ENCODE peak calls at places on chromosomes 6 and 20, in eight cellular contexts. R is neural progenitor cell, O is heart right ventricle, T is stomach, N is AG04450, C is left lung, D is fibroblast of lung, K is IMR-90. B is an unnamed sample.

GRCh38 chr6:112396221-112396620 is 49.1 kb downstream of the RFPL4B start:
- DNase-seq in C (no peak), K (peak; percentile 4), D (no peak), N (no peak), T (no peak), O (no peak), R (no peak), B (peak; percentile 10)

GRCh38 chr20:53737404-53738038 is 143.9 kb upstream of the ZNF217 start:
- DNase-seq in T (no peak), D (peak; percentile 51), C (no peak), R (no peak), N (no peak), K (no peak), O (no peak), B (peak; percentile 13)

GRCh38 chr6:32154514-32155161 is 697 bp downstream of the PPT2 start:
- DNase-seq in T (peak; percentile 81), O (peak; percentile 66), D (peak; percentile 60), K (peak; percentile 71), R (peak; percentile 84), C (peak; percentile 83), N (no peak), B (peak; percentile 68)

GRCh38 chr6:14272111-14273085 is 154.8 kb downstream of the CD83 start:
- DNase-seq in O (no peak), D (peak; percentile 89), R (no peak), T (no peak), N (no peak), C (no peak), K (peak; percentile 42), B (no peak)

GRCh38 chr6:14917101-14917500 is 328.8 kb upstream of the JARID2 start:
- DNase-seq in N (peak; percentile 11), T (no peak), K (peak; percentile 78), D (peak; percentile 71), O (no peak), C (no peak), R (no peak), B (no peak)

GRCh38 chr6:109183109-109183508 is 87.8 kb downstream of the CEP57L1 start:
- DNase-seq in O (no peak), D (no peak), T (no peak), N (no peak), R (no peak), C (no peak), K (no peak), B (no peak)

GRCh38 chr6:14664616-14665315 is 547.2 kb downstream of the CD83 start:
- DNase-seq in R (no peak), C (no peak), T (no peak), D (no peak), O (no peak), N (no peak), K (no peak), B (no peak)

GRCh38 chr6:107870379-107870778 is 46.3 kb upstream of the SCML4 start:
- DNase-seq in D (peak; percentile 35), N (no peak), T (no peak), O (no peak), R (no peak), K (peak; percentile 80), C (no peak), B (no peak)

GRCh38 chr20:62134735-62135231 is 8.4 kb downstream of the PSMA7 start:
- DNase-seq in D (no peak), N (no peak), O (no peak), C (peak; percentile 69), R (no peak), K (peak; percentile 35), T (peak; percentile 50), B (peak; percentile 28)

DNA sequence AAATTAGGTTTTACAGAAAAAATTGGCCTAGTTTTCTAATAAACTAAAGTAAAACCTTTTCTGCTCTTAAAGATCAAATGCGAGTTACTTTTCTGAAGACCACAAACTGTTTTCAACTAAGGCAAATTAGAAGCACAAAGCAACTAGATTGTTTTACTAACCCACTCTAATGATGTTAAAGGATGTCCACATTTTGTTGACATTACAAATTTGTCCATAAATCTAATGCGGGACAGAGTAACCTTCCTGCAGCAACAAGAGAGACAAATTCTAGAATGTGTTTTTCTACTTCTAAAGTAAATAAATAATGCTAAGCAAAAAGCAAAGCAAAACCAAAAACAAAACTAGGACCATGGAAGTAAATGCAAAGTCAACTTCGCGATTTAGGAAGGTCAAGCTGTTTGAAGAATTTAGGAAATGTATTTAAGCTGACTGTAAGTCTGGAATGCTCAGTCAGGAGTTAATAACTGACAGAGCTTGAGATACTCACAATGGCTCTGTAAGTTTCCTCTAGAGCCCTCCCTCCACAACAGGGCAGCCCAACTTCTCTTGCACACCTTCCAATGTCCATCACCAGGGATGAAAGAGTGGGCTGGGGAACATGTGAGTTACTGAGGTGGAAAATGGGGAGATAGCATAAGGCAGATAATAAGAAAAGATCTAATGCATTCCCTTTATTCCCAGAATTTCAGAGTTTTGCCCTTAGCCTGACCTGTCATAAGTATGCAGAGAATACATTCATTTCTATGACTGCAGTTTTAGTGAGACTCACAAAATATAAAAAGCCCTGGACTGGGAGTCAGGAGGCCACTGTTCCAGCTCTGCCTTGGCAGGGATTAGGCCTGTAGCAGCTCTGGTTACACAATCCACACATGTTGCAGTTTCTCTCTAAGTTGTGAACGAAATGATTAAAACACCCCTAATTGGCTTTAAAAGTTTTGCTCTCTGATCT is 158.8 kb downstream of the FOXA2 start:
- DNase-seq in C (no peak), D (no peak), N (no peak), K (no peak), T (no peak), R (no peak), O (no peak), B (no peak)
- H3K27me3 ChIP-seq in C (no peaks in the 10 kb centered on the region), D (no peaks in the 10 kb centered on the region), N (no peaks in the 10 kb centered on the region), K (no peaks in the 10 kb centered on the region), T (no peaks in the 10 kb centered on the region), R (peaks cover 100% of the 10 kb centered on the region), O (peaks cover 18% of the 10 kb centered on the region), B (no peaks in the 10 kb centered on the region)

GRCh38 chr6:27553123-27553904 is 80.4 kb upstream of the ZNF184 start:
- DNase-seq in C (no peak), K (peak; percentile 57), O (no peak), T (no peak), R (peak; percentile 68), N (no peak), D (peak; percentile 55), B (peak; percentile 7)

GRCh38 chr6:27547157-27548075 is 74.5 kb upstream of the ZNF184 start:
- DNase-seq in C (no peak), D (peak; percentile 62), N (peak; percentile 20), O (no peak), R (peak; percentile 78), K (peak; percentile 68), T (no peak), B (peak; percentile 55)

GRCh38 chr6:27551607-27552006 is 78.7 kb upstream of the ZNF184 start:
- DNase-seq in R (no peak), O (no peak), C (no peak), K (no peak), T (no peak), D (no peak), N (no peak), B (no peak)

GRCh38 chr6:27546522-27546921 is 73.6 kb upstream of the ZNF184 start:
- DNase-seq in N (no peak), D (no peak), O (no peak), R (no peak), C (no peak), T (no peak), K (no peak), B (no peak)

GRCh38 chr6:27550692-27551091 is 77.8 kb upstream of the ZNF184 start:
- DNase-seq in N (no peak), C (no peak), K (no peak), O (no peak), T (no peak), R (no peak), D (no peak), B (no peak)
- H3K27me3 ChIP-seq in N (peaks cover 3% of the 10 kb centered on the region), C (peaks cover 67% of the 10 kb centered on the region), K (no peaks in the 10 kb centered on the region), O (peaks cover 100% of the 10 kb centered on the region), T (peaks cover 11% of the 10 kb centered on the region), R (peaks cover 28% of the 10 kb centered on the region), D (no peaks in the 10 kb centered on the region), B (peaks cover 20% of the 10 kb centered on the region)

DNA sequence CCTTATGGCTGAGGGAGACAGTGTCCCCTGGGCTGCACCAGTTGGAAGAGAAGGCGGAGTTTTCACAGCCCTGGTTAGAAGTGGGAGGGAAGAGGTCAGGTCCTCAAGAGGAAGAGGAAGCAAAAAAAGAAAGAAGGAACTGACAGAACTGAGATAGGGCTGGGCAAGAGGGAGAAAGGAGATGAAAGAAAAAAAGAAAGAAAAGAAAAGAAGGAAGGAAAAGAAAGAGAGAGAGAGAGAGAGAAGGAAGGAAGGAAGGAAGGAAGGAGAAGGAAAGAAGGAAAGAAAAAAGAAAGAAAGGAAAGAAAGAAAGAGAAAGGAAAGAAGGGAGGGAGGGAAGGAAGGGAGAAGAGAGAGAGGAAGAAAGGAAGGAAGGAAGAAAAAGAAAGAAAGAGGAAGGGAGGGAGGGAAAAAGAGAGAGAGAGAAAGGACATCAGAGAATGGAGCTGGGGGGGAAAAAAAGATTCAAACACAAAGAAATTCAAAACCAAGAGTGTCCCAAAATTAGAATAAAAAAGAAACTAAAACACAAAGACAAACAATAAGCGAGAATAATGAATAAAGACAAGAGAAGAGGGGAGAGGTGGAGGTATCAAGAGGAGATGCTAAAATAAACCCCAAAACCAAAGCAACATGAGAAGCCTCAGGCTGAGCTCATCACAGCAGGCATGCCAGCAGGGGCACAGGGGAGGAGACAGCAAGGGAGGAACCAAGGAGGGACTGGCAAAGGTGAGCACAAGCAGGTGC is 5.4 kb upstream of the FUCA2 start:
- DNase-seq in R (no peak), D (no peak), K (no peak), O (no peak), C (no peak), N (no peak), T (no peak), B (no peak)
- H3K27me3 ChIP-seq in R (peaks cover 4% of the 10 kb centered on the region), D (peaks cover 8% of the 10 kb centered on the region), K (peaks cover 16% of the 10 kb centered on the region), O (no peaks in the 10 kb centered on the region), C (no peaks in the 10 kb centered on the region), N (peaks cover 19% of the 10 kb centered on the region), T (no peaks in the 10 kb centered on the region), B (peaks cover 15% of the 10 kb centered on the region)

DNA sequence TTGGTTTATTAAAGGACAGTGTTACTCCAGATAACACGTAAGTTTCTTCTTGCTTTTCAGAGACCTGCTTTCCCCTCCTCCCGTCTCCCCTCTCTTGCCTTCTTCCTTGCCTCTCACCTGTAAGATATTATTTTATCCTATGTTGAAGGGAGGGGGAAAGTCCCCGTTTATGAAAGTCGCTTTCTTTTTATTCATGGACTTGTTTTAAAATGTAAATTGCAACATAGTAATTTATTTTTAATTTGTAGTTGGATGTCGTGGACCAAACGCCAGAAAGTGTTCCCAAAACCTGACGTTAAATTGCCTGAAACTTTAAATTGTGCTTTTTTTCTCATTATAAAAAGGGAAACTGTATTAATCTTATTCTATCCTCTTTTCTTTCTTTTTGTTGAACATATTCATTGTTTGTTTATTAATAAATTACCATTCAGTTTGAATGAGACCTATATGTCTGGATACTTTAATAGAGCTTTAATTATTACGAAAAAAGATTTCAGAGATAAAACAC is 2.7 kb downstream of the FOXC1 start:
- DNase-seq in N (no peak), K (no peak), R (no peak), O (no peak), T (no peak), C (no peak), D (no peak), B (peak; percentile 48)
- H3K27me3 ChIP-seq in N (peaks cover 21% of the 10 kb centered on the region), K (peaks cover 11% of the 10 kb centered on the region), R (peaks cover 100% of the 10 kb centered on the region), O (peaks cover 67% of the 10 kb centered on the region), T (peaks cover 38% of the 10 kb centered on the region), C (peaks cover 75% of the 10 kb centered on the region), D (peaks cover 20% of the 10 kb centered on the region), B (peaks cover 12% of the 10 kb centered on the region)

GRCh38 chr20:48637461-48637860 is 190.3 kb downstream of the PREX1 start:
- DNase-seq in K (no peak), C (peak; percentile 58), D (no peak), N (no peak), O (no peak), R (no peak), T (no peak), B (no peak)
- H3K27me3 ChIP-seq in K (peaks cover 2% of the 10 kb centered on the region), C (no peaks in the 10 kb centered on the region), D (no peaks in the 10 kb centered on the region), N (peaks cover 3% of the 10 kb centered on the region), O (no peaks in the 10 kb centered on the region), R (no peaks in the 10 kb centered on the region), T (no peaks in the 10 kb centered on the region), B (no peaks in the 10 kb centered on the region)

B was measured in endothelial cell of umbilical vein.